ENCODE peak calls at places on chromosomes 16 and 17, in nine cellular contexts. D is AG09319; M is body of pancreas; Y is hippocampal formation; Q is activated T-helper 9 cell treated with anti-CD3 and anti-CD28 coated beads, Interleukin-2, amount 50 U/mL, for 16 hours; Z is NCI-H460; U is HFFc6; N is KBM-7; R is activated naive CD4-positive, alpha-beta T cell. H is an unnamed sample.

GRCh38 chr17:13346081-13346533 is 255.6 kb downstream of the HS3ST3A1 start:
- DNase-seq in D (no peak), M (no peak), Y (no peak), Q (no peak), Z (no peak), U (peak; percentile 98), N (no peak), R (no peak), H (peak; percentile 99)

GRCh38 chr17:79814966-79815835 is 18.3 kb upstream of the CBX8 start:
- DNase-seq in D (no peak), M (peak; percentile 80), Y (no peak), Q (no peak), Z (no peak), U (no peak), N (no peak), R (no peak), H (no peak)

GRCh38 chr16:57562669-57563486 is 20.4 kb downstream of the ADGRG5 start:
- DNase-seq in D (no peak), M (no peak), Y (no peak), Q (no peak), Z (no peak), U (no peak), N (no peak), R (no peak), H (no peak)

GRCh38 chr17:74295625-74296547 is 21.9 kb downstream of the DNAI2 start:
- DNase-seq in D (no peak), M (no peak), Y (no peak), Q (no peak), Z (no peak), U (no peak), N (no peak), R (no peak), H (no peak)

GRCh38 chr16:68750243-68750642 is 13.2 kb downstream of the CDH1 start:
- DNase-seq in D (no peak), M (no peak), Y (no peak), Q (no peak), Z (no peak), U (no peak), N (no peak), R (no peak), H (no peak)

GRCh38 chr16:62067182-62067581 is 30.9 kb upstream of the CDH8 start:
- DNase-seq in D (no peak), M (no peak), Y (no peak), Q (no peak), Z (no peak), U (no peak), N (no peak), R (no peak), H (no peak)

GRCh38 chr17:67992541-67993152 is 3.6 kb downstream of the C17orf58 start:
- DNase-seq in D (no peak), M (no peak), Y (no peak), Q (no peak), Z (no peak), U (no peak), N (no peak), R (no peak), H (peak; percentile 66)

GRCh38 chr16:3149630-3150345 is 15.0 kb downstream of the ZNF213 start:
- DNase-seq in D (no peak), M (peak; percentile 75), Y (peak; percentile 9), Q (no peak), Z (peak; percentile 70), U (no peak), N (peak; percentile 85), R (no peak), H (peak; percentile 76)

GRCh38 chr16:67562918-67563707 is 787 bp downstream of the CTCF start:
- DNase-seq in D (no peak), M (peak; percentile 70), Y (peak; percentile 58), Q (peak; percentile 50), Z (peak; percentile 36), U (peak; percentile 33), N (peak; percentile 68), R (peak; percentile 52), H (peak; percentile 48)

GRCh38 chr16:11224894-11225676 is 30.9 kb downstream of the SOCS1 start:
- DNase-seq in D (no peak), M (peak; percentile 44), Y (no peak), Q (peak; percentile 75), Z (no peak), U (no peak), N (peak; percentile 25), R (peak; percentile 54), H (peak; percentile 41)

GRCh38 chr16:64180136-64180900 is 941.5 kb downstream of the CDH11 start:
- DNase-seq in D (no peak), M (no peak), Y (no peak), Q (no peak), Z (no peak), U (no peak), N (no peak), R (no peak), H (no peak)

GRCh38 chr17:44543905-44544523 is 13.3 kb upstream of the FZD2 start:
- DNase-seq in D (no peak), M (no peak), Y (no peak), Q (no peak), Z (no peak), U (no peak), N (no peak), R (no peak), H (no peak)

GRCh38 chr17:59754547-59754946 is 47.1 kb downstream of the VMP1 start:
- DNase-seq in D (peak; percentile 55), M (no peak), Y (no peak), Q (peak; percentile 9), Z (peak; percentile 54), U (peak; percentile 85), N (no peak), R (no peak), H (peak; percentile 96)

GRCh38 chr17:63042443-63042842 is 76.4 kb downstream of the TANC2 start:
- DNase-seq in D (no peak), M (no peak), Y (no peak), Q (no peak), Z (no peak), U (no peak), N (no peak), R (no peak), H (no peak)

GRCh38 chr16:12201216-12201615 is 224.7 kb downstream of the SNX29 start:
- DNase-seq in D (no peak), M (no peak), Y (no peak), Q (no peak), Z (no peak), U (peak; percentile 50), N (no peak), R (no peak), H (peak; percentile 28)

GRCh38 chr16:22727285-22728166 is 86.4 kb upstream of the HS3ST2 start:
- DNase-seq in D (no peak), M (no peak), Y (no peak), Q (no peak), Z (no peak), U (no peak), N (no peak), R (no peak), H (no peak)

GRCh38 chr17:13209091-13209490 is 191.3 kb upstream of the ELAC2 start:
- DNase-seq in D (no peak), M (no peak), Y (no peak), Q (no peak), Z (no peak), U (no peak), N (no peak), R (no peak), H (peak; percentile 27)

GRCh38 chr17:41555105-41555887 is 16.6 kb downstream of the KRT9 start:
- DNase-seq in D (no peak), M (no peak), Y (no peak), Q (no peak), Z (no peak), U (no peak), N (no peak), R (no peak), H (no peak)

GRCh38 chr17:1362964-1363363 is 37.1 kb downstream of the YWHAE start:
- DNase-seq in D (no peak), M (peak; percentile 41), Y (no peak), Q (no peak), Z (no peak), U (no peak), N (peak; percentile 69), R (no peak), H (peak; percentile 57)

GRCh38 chr16:86566966-86567700 is 504 bp downstream of the FOXC2 start:
- DNase-seq in D (peak; percentile 31), M (no peak), Y (no peak), Q (no peak), Z (no peak), U (no peak), N (no peak), R (no peak), H (peak; percentile 83)

GRCh38 chr17:55334285-55334684 is 69.5 kb downstream of the HLF start:
- DNase-seq in D (peak; percentile 14), M (no peak), Y (no peak), Q (no peak), Z (no peak), U (peak; percentile 2), N (no peak), R (no peak), H (no peak)

GRCh38 chr16:10945065-10945787 is 862 bp downstream of the CLEC16A start:
- DNase-seq in D (no peak), M (no peak), Y (no peak), Q (no peak), Z (no peak), U (no peak), N (no peak), R (no peak), H (no peak)

GRCh38 chr17:47810200-47810821 is 11.3 kb downstream of the OSBPL7 start:
- DNase-seq in D (peak; percentile 49), M (peak; percentile 94), Y (no peak), Q (no peak), Z (peak; percentile 81), U (peak; percentile 93), N (no peak), R (no peak), H (peak; percentile 96)

GRCh38 chr16:3578610-3579551 is 1.7 kb upstream of the NLRC3 start:
- DNase-seq in D (no peak), M (peak; percentile 9), Y (no peak), Q (peak; percentile 43), Z (no peak), U (no peak), N (peak; percentile 77), R (peak; percentile 12), H (no peak)

GRCh38 chr17:80861892-80862291 is 129.7 kb upstream of the CHMP6 start:
- DNase-seq in D (no peak), M (no peak), Y (peak; percentile 50), Q (peak; percentile 24), Z (no peak), U (no peak), N (no peak), R (peak; percentile 36), H (peak; percentile 69)

GRCh38 chr17:39139137-39139516 is 12.3 kb downstream of the PLXDC1 start:
- DNase-seq in D (peak; percentile 61), M (no peak), Y (no peak), Q (no peak), Z (no peak), U (peak; percentile 94), N (no peak), R (no peak), H (peak; percentile 64)

GRCh38 chr16:2027024-2028010 is 615 bp downstream of the NHERF2 start:
- DNase-seq in D (no peak), M (no peak), Y (no peak), Q (no peak), Z (no peak), U (peak; percentile 60), N (peak; percentile 46), R (no peak), H (no peak)

GRCh38 chr17:63600569-63601438 is at the start of gene TACO1:
- DNase-seq in D (peak; percentile 63), M (peak; percentile 87), Y (peak; percentile 66), Q (peak; percentile 62), Z (peak; percentile 66), U (peak; percentile 74), N (peak; percentile 83), R (peak; percentile 76), H (peak; percentile 87)

GRCh38 chr17:8375738-8376259 is 705 bp downstream of the KRABD2 start:
- DNase-seq in D (no peak), M (no peak), Y (no peak), Q (no peak), Z (no peak), U (no peak), N (no peak), R (no peak), H (no peak)